ENCODE peak calls at places on chromosomes 2 and 18, in five cellular contexts. One of them, this sample, is unnamed.

GRCh38 chr18:75365837-75366236 is 61.7 kb downstream of the SMIM21 start:
- DNase-seq in AG04449: no peak
- DNase-seq in mucosa of descending colon: no peak
- DNase-seq in stimulated activated CD4-positive, alpha-beta T cell treated with anti-CD3 and anti-CD28 coated beads, TNF-alpha, amount 100 ng/mL, for 4 hours: no peak
- DNase-seq in K562: no peak
- DNase-seq in this sample: no peak

GRCh38 chr2:4502230-4502843 is 799.0 kb downstream of the DCDC2C start:
- DNase-seq in AG04449: no peak
- DNase-seq in mucosa of descending colon: no peak
- DNase-seq in stimulated activated CD4-positive, alpha-beta T cell treated with anti-CD3 and anti-CD28 coated beads, TNF-alpha, amount 100 ng/mL, for 4 hours: no peak
- DNase-seq in K562: no peak
- DNase-seq in this sample: no peak

GRCh38 chr2:58594175-58594574 is 353.1 kb upstream of the FANCL start:
- DNase-seq in AG04449: no peak
- DNase-seq in mucosa of descending colon: no peak
- DNase-seq in stimulated activated CD4-positive, alpha-beta T cell treated with anti-CD3 and anti-CD28 coated beads, TNF-alpha, amount 100 ng/mL, for 4 hours: no peak
- DNase-seq in K562: peak
- DNase-seq in this sample: no peak

GRCh38 chr2:191637182-191638078 is 40.5 kb upstream of the NABP1 start:
- DNase-seq in AG04449: no peak
- DNase-seq in mucosa of descending colon: no peak
- DNase-seq in stimulated activated CD4-positive, alpha-beta T cell treated with anti-CD3 and anti-CD28 coated beads, TNF-alpha, amount 100 ng/mL, for 4 hours: no peak
- DNase-seq in K562: peak
- DNase-seq in this sample: peak

GRCh38 chr18:49490246-49490762 is 3.3 kb upstream of the C18orf32 start:
- DNase-seq in AG04449: no peak
- DNase-seq in mucosa of descending colon: no peak
- DNase-seq in stimulated activated CD4-positive, alpha-beta T cell treated with anti-CD3 and anti-CD28 coated beads, TNF-alpha, amount 100 ng/mL, for 4 hours: no peak
- DNase-seq in K562: no peak
- DNase-seq in this sample: no peak

GRCh38 chr2:37926635-37927034 is 1.5 kb downstream of the RMDN2 start:
- DNase-seq in AG04449: no peak
- DNase-seq in mucosa of descending colon: no peak
- DNase-seq in stimulated activated CD4-positive, alpha-beta T cell treated with anti-CD3 and anti-CD28 coated beads, TNF-alpha, amount 100 ng/mL, for 4 hours: no peak
- DNase-seq in K562: no peak
- DNase-seq in this sample: no peak

GRCh38 chr2:165294912-165295311 is 55.7 kb downstream of the SCN2A start:
- DNase-seq in AG04449: no peak
- DNase-seq in mucosa of descending colon: no peak
- DNase-seq in stimulated activated CD4-positive, alpha-beta T cell treated with anti-CD3 and anti-CD28 coated beads, TNF-alpha, amount 100 ng/mL, for 4 hours: no peak
- DNase-seq in K562: no peak
- DNase-seq in this sample: no peak

GRCh38 chr2:109374548-109375130 is 239.1 kb downstream of the SEPTIN10 start:
- DNase-seq in AG04449: no peak
- DNase-seq in mucosa of descending colon: no peak
- DNase-seq in stimulated activated CD4-positive, alpha-beta T cell treated with anti-CD3 and anti-CD28 coated beads, TNF-alpha, amount 100 ng/mL, for 4 hours: no peak
- DNase-seq in K562: no peak
- DNase-seq in this sample: no peak

GRCh38 chr18:75170916-75171315 is 38.0 kb downstream of the PTGR3 start:
- DNase-seq in AG04449: no peak
- DNase-seq in mucosa of descending colon: no peak
- DNase-seq in stimulated activated CD4-positive, alpha-beta T cell treated with anti-CD3 and anti-CD28 coated beads, TNF-alpha, amount 100 ng/mL, for 4 hours: no peak
- DNase-seq in K562: no peak
- DNase-seq in this sample: no peak

GRCh38 chr2:212193066-212193465 is 345.5 kb downstream of the ERBB4 start:
- DNase-seq in AG04449: no peak
- DNase-seq in mucosa of descending colon: no peak
- DNase-seq in stimulated activated CD4-positive, alpha-beta T cell treated with anti-CD3 and anti-CD28 coated beads, TNF-alpha, amount 100 ng/mL, for 4 hours: no peak
- DNase-seq in K562: no peak
- DNase-seq in this sample: no peak